ENCODE peak calls at places on chromosomes 4 and X, in four cellular contexts. I, P, S and W are unnamed samples.

GRCh38 chr4:115418997-115419396 is 305.6 kb upstream of the NDST4 start:
- DNase-seq in I (no peak), P (no peak), S (no peak), W (no peak)

GRCh38 chr4:1565598-1566295 is 118.4 kb downstream of the FAM53A start:
- DNase-seq in I (no peak), P (no peak), S (no peak), W (no peak)

GRCh38 chrX:137565318-137565904 is 516 bp upstream of the ZIC3 start:
- DNase-seq in I (no peak), P (no peak), S (no peak), W (no peak)

GRCh38 chr4:306551-306961 is 1.3 kb upstream of the ZNF732 start:
- DNase-seq in I (no peak), P (peak; percentile 73), S (no peak), W (peak; percentile 64)

GRCh38 chr4:8906668-8906970 is 35.0 kb upstream of the HMX1 start:
- DNase-seq in I (no peak), P (no peak), S (no peak), W (no peak)

GRCh38 chrX:31057691-31058090 is 14.2 kb downstream of the FTHL17 start:
- DNase-seq in I (no peak), P (no peak), S (no peak), W (no peak)

GRCh38 chr4:76316131-76316530 is 9.6 kb downstream of the STBD1 start:
- DNase-seq in I (no peak), P (no peak), S (no peak), W (no peak)

GRCh38 chrX:11460347-11460746 is 167.1 kb downstream of the AMELX start:
- DNase-seq in I (peak; percentile 41), P (no peak), S (no peak), W (no peak)

GRCh38 chrX:53813663-53814440 is 127.3 kb upstream of the HUWE1 start:
- DNase-seq in I (peak; percentile 82), P (no peak), S (no peak), W (no peak)

GRCh38 chr4:70778888-70779422 is 57.2 kb downstream of the RUFY3 start:
- DNase-seq in I (no peak), P (no peak), S (no peak), W (no peak)

GRCh38 chr4:153137677-153138630 is 66.3 kb upstream of the TRIM2 start:
- DNase-seq in I (no peak), P (no peak), S (no peak), W (no peak)

GRCh38 chrX:15207994-15208393 is 61.9 kb downstream of the ASB9 start:
- DNase-seq in I (no peak), P (no peak), S (no peak), W (no peak)

GRCh38 chr4:37948542-37948941 is 11.7 kb upstream of the PTTG2 start:
- DNase-seq in I (no peak), P (peak; percentile 13), S (no peak), W (no peak)

GRCh38 chrX:48833531-48834138 is 1.8 kb downstream of the PCSK1N start:
- DNase-seq in I (peak; percentile 18), P (no peak), S (no peak), W (no peak)

GRCh38 chr4:92234393-92235176 is 69.2 kb upstream of the GRID2 start:
- DNase-seq in I (peak; percentile 98), P (no peak), S (peak; percentile 92), W (no peak)

GRCh38 chr4:26860922-26861433 is 337 bp downstream of the STIM2 start:
- DNase-seq in I (peak; percentile 19), P (no peak), S (peak; percentile 83), W (peak; percentile 61)

GRCh38 chr4:176611954-176612353 is 180.8 kb downstream of the VEGFC start:
- DNase-seq in I (no peak), P (no peak), S (no peak), W (no peak)

GRCh38 chr4:113973349-113973748 is 6.1 kb downstream of the ARSJ start:
- DNase-seq in I (no peak), P (no peak), S (no peak), W (no peak)
- H3K4me2 ChIP-seq in I (no peak overlapping the region), P (no peak overlapping the region), S (no peak overlapping the region), W (no peak overlapping the region)

GRCh38 chr4:7020290-7020689 is 22.9 kb upstream of the TADA2B start:
- DNase-seq in I (no peak), P (no peak), S (no peak), W (no peak)
- H3K9ac ChIP-seq in I (no peak overlapping the region), P (no peak overlapping the region), S (no peak overlapping the region), W (no peak overlapping the region)

GRCh38 chr4:158020734-158021346 is 152.0 kb downstream of the GASK1B start:
- DNase-seq in I (peak; percentile 72), P (no peak), S (peak; percentile 85), W (no peak)
- H3K4me2 ChIP-seq in I (peak overlapping the region; percentile 66), P (no peak overlapping the region), S (peak overlapping the region; percentile 70), W (no peak overlapping the region)

GRCh38 chrX:20265726-20266681 is 705 bp downstream of the RPS6KA3 start:
- DNase-seq in I (peak; percentile 48), P (no peak), S (peak; percentile 67), W (peak; percentile 58)

GRCh38 chrX:20265221-20265725 is 1.4 kb downstream of the RPS6KA3 start:
- DNase-seq in I (peak; percentile 63), P (no peak), S (peak; percentile 90), W (peak; percentile 33)

GRCh38 chrX:20260885-20261284 is 5.8 kb downstream of the RPS6KA3 start:
- DNase-seq in I (no peak), P (no peak), S (no peak), W (no peak)

GRCh38 chrX:20266810-20267598 is at the start of gene RPS6KA3:
- DNase-seq in I (peak; percentile 82), P (peak; percentile 44), S (peak; percentile 86), W (peak; percentile 92)

DNA sequence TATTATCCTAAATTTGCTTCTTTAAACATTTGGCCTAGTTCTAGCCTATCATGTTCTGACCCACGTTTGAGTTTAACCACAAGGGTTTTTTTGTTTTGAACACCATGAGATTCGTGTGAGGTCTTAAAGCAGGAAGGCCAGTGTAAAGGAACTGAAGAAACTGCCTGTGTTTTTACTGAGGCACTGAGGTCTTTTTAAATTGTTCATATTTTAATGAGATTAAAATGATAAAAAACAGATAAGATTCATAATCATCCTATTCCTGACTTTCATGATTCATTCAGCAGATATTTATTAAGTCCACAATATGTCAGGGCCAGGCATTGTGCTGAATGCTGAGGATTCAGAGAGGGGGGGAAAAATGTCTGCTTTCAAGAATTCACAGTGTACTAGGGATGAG is 3.2 kb downstream of the RPS6KA3 start:
- DNase-seq in I (peak; percentile 70), P (no peak), S (peak; percentile 43), W (no peak)
- H3K9ac ChIP-seq in I (no peak overlapping the region), P (peak overlapping the region; percentile 35), S (peak overlapping the region; percentile 97), W (peak overlapping the region; percentile 78)

DNA sequence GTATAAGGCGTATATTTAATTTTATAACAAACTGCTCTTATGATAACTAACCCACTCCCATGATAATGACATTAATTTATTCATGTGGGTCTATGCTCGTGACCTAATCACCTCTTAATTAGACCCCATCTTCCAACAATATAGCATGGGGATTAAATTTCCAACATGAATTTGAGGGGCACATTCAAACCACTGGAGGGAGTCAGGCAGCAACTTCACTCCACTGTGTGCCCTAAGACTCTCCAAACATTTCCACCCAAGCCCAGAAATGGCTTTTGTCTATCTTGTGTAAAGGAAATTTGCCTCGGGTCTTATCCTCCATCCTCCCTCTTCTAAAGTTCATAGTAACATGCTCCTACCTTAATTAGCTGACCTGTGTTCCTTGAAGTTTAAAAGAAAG is 616.1 kb upstream of the CPEB2 start:
- DNase-seq in I (no peak), P (no peak), S (no peak), W (no peak)
- H3K4me2 ChIP-seq in I (no peak overlapping the region), P (no peak overlapping the region), S (no peak overlapping the region), W (no peak overlapping the region)

DNA sequence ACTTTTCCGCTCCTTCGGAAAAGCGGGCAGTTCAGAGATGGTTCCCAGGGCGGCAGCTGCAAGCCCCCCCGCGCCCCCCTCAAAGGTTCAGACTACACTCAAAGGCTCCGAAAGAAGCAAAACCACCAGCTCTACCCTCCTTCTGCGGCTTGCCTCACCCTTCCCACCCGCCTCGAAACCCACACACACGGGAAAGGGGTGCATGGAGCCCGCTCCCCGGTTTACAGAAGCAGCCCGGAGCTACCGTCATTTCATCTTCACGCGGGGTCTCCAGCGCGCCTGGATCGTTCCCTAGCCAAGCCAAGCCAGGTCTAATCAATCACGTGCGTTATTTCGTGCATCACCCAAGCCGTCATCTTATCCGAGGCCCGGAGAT is 1.2 kb downstream of the NLGN4X start:
- DNase-seq in I (no peak), P (no peak), S (no peak), W (peak; percentile 65)
- H3K9ac ChIP-seq in I (no peak overlapping the region), P (no peak overlapping the region), S (no peak overlapping the region), W (peak overlapping the region; percentile 88)

GRCh38 chr4:66955784-66956183 is 589.5 kb downstream of the CENPC start:
- DNase-seq in I (no peak), P (no peak), S (no peak), W (no peak)
- H3K4me2 ChIP-seq in I (no peak overlapping the region), P (no peak overlapping the region), S (no peak overlapping the region), W (no peak overlapping the region)

GRCh38 chr4:36024901-36025610 is 219.3 kb downstream of the ARAP2 start:
- DNase-seq in I (peak; percentile 62), P (no peak), S (no peak), W (no peak)
- H3K9ac ChIP-seq in I (no peak overlapping the region), P (no peak overlapping the region), S (no peak overlapping the region), W (no peak overlapping the region)